ENCODE peak calls at places on chromosomes 1 and 21, in six cellular contexts. O, P, H, A, E and J are unnamed samples. For H3K9me3 and H3K4me1, the result is how much of the 10 kb centered on the place peaks cover.

GRCh38 chr1:1165485-1165884 is 8.2 kb upstream of the TTLL10 start:
- DNase-seq in O (peak), A (peak), E (no peak), H (no peak), P (no peak), J (no peak)

GRCh38 chr1:226643167-226643566 is 94.6 kb downstream of the STUM start:
- DNase-seq in E (no peak), A (peak), H (peak), P (no peak), O (peak), J (peak)

GRCh38 chr1:151131832-151132675 is 14.4 kb downstream of the SEMA6C start:
- DNase-seq in A (no peak), P (no peak), O (peak), H (no peak), E (no peak), J (no peak)

GRCh38 chr1:61746768-61747167 is 4.5 kb downstream of the PATJ start:
- DNase-seq in P (no peak), O (no peak), H (no peak), A (peak), E (no peak), J (no peak)

GRCh38 chr1:71650126-71650525 is 569.3 kb upstream of the ZRANB2 start:
- DNase-seq in P (no peak), O (no peak), E (no peak), H (no peak), A (no peak), J (no peak)

GRCh38 chr1:92168657-92169056 is 49.1 kb upstream of the C1orf146 start:
- DNase-seq in O (no peak), A (no peak), E (no peak), P (no peak), H (no peak), J (no peak)

GRCh38 chr21:35614412-35614901 is 445.9 kb downstream of the SETD4 start:
- DNase-seq in H (no peak), E (peak), P (no peak), O (no peak), A (peak), J (no peak)

GRCh38 chr1:236345728-236346127 is 48.4 kb upstream of the EDARADD start:
- DNase-seq in H (no peak), E (no peak), O (no peak), A (peak), P (no peak), J (no peak)

GRCh38 chr1:62301726-62302390 is 17.4 kb downstream of the KANK4 start:
- DNase-seq in P (no peak), H (no peak), E (no peak), O (no peak), A (no peak), J (no peak)

GRCh38 chr1:27044613-27045091 is 32.0 kb upstream of the TENT5B start:
- DNase-seq in O (peak), A (peak), E (peak), P (peak), H (peak), J (peak)

GRCh38 chr1:7069888-7070287 is 284.6 kb downstream of the CAMTA1 start:
- DNase-seq in E (peak), P (no peak), A (no peak), O (no peak), H (no peak), J (no peak)

GRCh38 chr1:87325982-87326738 is 2.5 kb upstream of the LMO4 start:
- DNase-seq in O (no peak), H (peak), P (peak), A (peak), E (peak), J (peak)

GRCh38 chr1:41673806-41674205 is 189.3 kb upstream of the EDN2 start:
- DNase-seq in H (peak), E (no peak), O (peak), A (no peak), P (no peak), J (peak)

GRCh38 chr1:47793563-47793962 is 203.6 kb downstream of the TRABD2B start:
- DNase-seq in A (no peak), E (no peak), P (no peak), H (no peak), O (no peak), J (no peak)

GRCh38 chr21:14538477-14538876 is 7.6 kb downstream of the SAMSN1 start:
- DNase-seq in P (no peak), O (no peak), H (no peak), A (no peak), E (no peak), J (no peak)

GRCh38 chr1:195202271-195202670 is 1406.0 kb downstream of the KCNT2 start:
- DNase-seq in P (no peak), A (no peak), O (no peak), H (no peak), E (no peak), J (no peak)

GRCh38 chr1:154952664-154953063 is 3.2 kb downstream of the PBXIP1 start:
- DNase-seq in H (no peak), O (peak), A (no peak), P (no peak), E (no peak), J (no peak)

GRCh38 chr1:154955718-154956513 is at the start of gene PBXIP1:
- DNase-seq in H (peak), O (peak), A (peak), P (peak), E (peak), J (peak)

GRCh38 chr1:154955039-154955717 is 721 bp downstream of the PBXIP1 start:
- DNase-seq in A (no peak), O (peak), P (no peak), H (peak), E (peak), J (peak)

GRCh38 chr1:154953611-154954038 is 2.3 kb downstream of the PBXIP1 start:
- DNase-seq in H (no peak), A (no peak), E (no peak), O (no peak), P (no peak), J (no peak)

GRCh38 chr1:154954541-154954940 is 1.4 kb downstream of the PBXIP1 start:
- DNase-seq in H (no peak), O (no peak), P (no peak), E (no peak), A (no peak), J (no peak)
- H3K27ac ChIP-seq in H (peak), O (peak), P (no peak), E (no peak), A (no peak), J (peak)

GRCh38 chr1:152565115-152565514 is 1.5 kb downstream of the LCE3E start:
- DNase-seq in E (no peak), P (no peak), A (no peak), H (no peak), O (no peak), J (no peak)
- H3K9me3 ChIP-seq in E (under half), P (under half), A (under half), H (under half), O (under half), J (under half)

DNA sequence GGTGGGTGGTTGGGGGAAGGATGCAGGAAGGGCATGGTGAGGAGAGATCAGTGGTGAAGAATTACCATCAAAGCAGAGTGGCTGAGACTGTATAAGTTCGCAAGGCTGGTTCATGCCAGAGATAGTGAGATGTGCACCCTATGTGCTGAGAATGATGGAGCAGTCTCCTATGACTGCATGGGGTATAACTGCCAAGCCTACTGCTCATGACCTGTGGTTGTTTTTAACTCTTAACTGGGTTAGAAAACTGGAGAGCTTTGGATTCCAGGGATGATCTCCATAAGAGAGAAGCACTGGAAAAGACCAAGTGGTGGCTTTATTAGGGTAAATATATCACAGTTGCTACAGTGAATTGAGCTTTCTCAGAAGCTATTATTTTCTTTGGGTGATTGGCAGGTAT is 16.2 kb downstream of the WNT2B start:
- DNase-seq in P (no peak), E (no peak), O (no peak), H (no peak), A (no peak), J (no peak)
- H3K4me1 ChIP-seq in P (under half), E (under half), O (under half), H (under half), A (under half), J (under half)

GRCh38 chr1:10598088-10598712 is 123.5 kb downstream of the PEX14 start:
- DNase-seq in O (no peak), P (no peak), A (peak), E (no peak), H (no peak), J (no peak)
- H3K27ac ChIP-seq in O (peak), P (no peak), A (peak), E (no peak), H (no peak), J (no peak)

DNA sequence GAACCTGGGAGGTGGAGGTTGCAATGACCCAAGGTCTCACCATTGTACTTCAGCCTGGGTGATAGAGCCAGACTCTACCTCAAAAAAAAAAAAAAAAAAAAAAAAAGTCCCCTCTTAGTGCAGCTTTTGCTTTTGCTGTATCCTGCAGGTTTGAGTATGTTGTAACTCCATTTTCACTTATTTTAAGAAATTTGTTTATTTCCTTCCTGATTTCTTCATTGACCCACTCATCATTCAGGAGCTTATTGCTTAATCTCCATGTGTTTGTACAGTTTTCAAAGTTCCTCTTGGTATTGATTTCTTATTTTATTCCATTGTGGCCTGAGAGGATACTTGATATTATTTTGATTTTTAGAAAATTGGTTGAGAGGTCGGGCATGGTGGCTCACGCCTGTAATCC is 50.9 kb upstream of the AK4 start:
- DNase-seq in E (no peak), H (no peak), O (no peak), A (no peak), P (no peak), J (no peak)
- H3K9me3 ChIP-seq in E (under half), H (under half), O (under half), A (under half), P (under half), J (under half)

GRCh38 chr1:205416326-205416725 is 5.5 kb downstream of the LEMD1 start:
- DNase-seq in E (no peak), P (no peak), H (no peak), A (no peak), O (no peak), J (no peak)
- H3K4me1 ChIP-seq in E (under half), P (under half), H (under half), A (under half), O (under half), J (under half)

GRCh38 chr1:167515893-167516321 is 2.4 kb downstream of the CD247 start:
- DNase-seq in A (no peak), E (no peak), O (no peak), P (no peak), H (no peak), J (no peak)

GRCh38 chr1:167516404-167517388 is 1.6 kb downstream of the CD247 start:
- DNase-seq in E (no peak), O (no peak), P (no peak), A (no peak), H (no peak), J (peak)

GRCh38 chr1:167520711-167521206 is 2.4 kb upstream of the CD247 start:
- DNase-seq in E (no peak), P (no peak), O (no peak), A (no peak), H (no peak), J (no peak)

GRCh38 chr1:167517535-167518330 is 596 bp downstream of the CD247 start:
- DNase-seq in O (peak), P (no peak), A (peak), H (peak), E (no peak), J (peak)

GRCh38 chr1:167518331-167518700 is at the start of gene CD247:
- DNase-seq in H (peak), A (no peak), P (no peak), E (no peak), O (no peak), J (peak)
- H3K27ac ChIP-seq in H (peak), A (no peak), P (no peak), E (no peak), O (no peak), J (peak)